ENCODE peak calls at places on chromosomes 6 and 20, in eight cellular contexts. G, N, Y, Q, C, K, R and I are unnamed samples.

GRCh38 chr20:46814366-46815232 is 80.0 kb upstream of the EYA2 start:
- DNase-seq in G (peak; percentile 72), N (peak; percentile 65), Y (peak; percentile 90), Q (no peak), C (no peak), K (peak; percentile 95), R (peak; percentile 62), I (peak; percentile 96)

GRCh38 chr6:18342223-18342622 is 44.9 kb upstream of the RNF144B start:
- DNase-seq in G (no peak), N (no peak), Y (no peak), Q (no peak), C (no peak), K (no peak), R (no peak), I (no peak)

GRCh38 chr6:21915707-21916399 is 322.3 kb downstream of the SOX4 start:
- DNase-seq in G (no peak), N (no peak), Y (no peak), Q (no peak), C (no peak), K (peak; percentile 57), R (no peak), I (peak; percentile 37)

GRCh38 chr6:35402136-35402855 is 49.8 kb upstream of the FANCE start:
- DNase-seq in G (peak; percentile 61), N (no peak), Y (peak; percentile 17), Q (no peak), C (peak; percentile 66), K (no peak), R (no peak), I (no peak)

GRCh38 chr6:32931211-32931610 is 9.6 kb downstream of the HLA-DMB start:
- DNase-seq in G (no peak), N (no peak), Y (no peak), Q (no peak), C (no peak), K (no peak), R (no peak), I (no peak)

GRCh38 chr6:38404355-38404754 is 235.4 kb downstream of the BTBD9 start:
- DNase-seq in G (no peak), N (no peak), Y (no peak), Q (no peak), C (no peak), K (no peak), R (no peak), I (no peak)

GRCh38 chr20:52242237-52243230 is 51.0 kb upstream of the ZFP64 start:
- DNase-seq in G (peak; percentile 56), N (peak; percentile 66), Y (peak; percentile 54), Q (peak; percentile 29), C (peak; percentile 63), K (peak; percentile 66), R (no peak), I (peak; percentile 85)

GRCh38 chr6:149363154-149363553 is 36.9 kb upstream of the SUMO4 start:
- DNase-seq in G (no peak), N (peak; percentile 51), Y (no peak), Q (no peak), C (no peak), K (no peak), R (peak; percentile 24), I (peak; percentile 73)

GRCh38 chr20:13784271-13784892 is 337 bp downstream of the ESF1 start:
- DNase-seq in G (no peak), N (no peak), Y (no peak), Q (peak; percentile 66), C (no peak), K (peak; percentile 25), R (no peak), I (no peak)

GRCh38 chr20:13995086-13995665 is at the start of gene MACROD2:
- DNase-seq in G (peak; percentile 99), N (peak; percentile 98), Y (peak; percentile 98), Q (peak; percentile 99), C (no peak), K (peak; percentile 98), R (peak; percentile 93), I (peak; percentile 99)

GRCh38 chr6:38728203-38728602 is 13.1 kb downstream of the DNAH8 start:
- DNase-seq in G (no peak), N (no peak), Y (no peak), Q (no peak), C (no peak), K (no peak), R (no peak), I (no peak)

GRCh38 chr6:15114061-15114460 is 131.8 kb upstream of the JARID2 start:
- DNase-seq in G (no peak), N (no peak), Y (no peak), Q (no peak), C (no peak), K (no peak), R (no peak), I (no peak)

GRCh38 chr6:78629154-78629721 is 238.1 kb upstream of the IRAK1BP1 start:
- DNase-seq in G (no peak), N (peak; percentile 72), Y (no peak), Q (peak; percentile 9), C (no peak), K (peak; percentile 71), R (no peak), I (no peak)
- TF ChIP-seq EZH2phosphoT487 in G (no peak), N (no peak), Y (no peak), Q (no peak), C (no peak), K (no peak), R (no peak), I (no peak)

GRCh38 chr20:63283397-63284082 is 9.4 kb upstream of the COL20A1 start:
- DNase-seq in G (no peak), N (no peak), Y (no peak), Q (no peak), C (no peak), K (no peak), R (no peak), I (no peak)

GRCh38 chr20:63282946-63283345 is 10.0 kb upstream of the COL20A1 start:
- DNase-seq in G (no peak), N (no peak), Y (no peak), Q (no peak), C (no peak), K (no peak), R (no peak), I (no peak)

GRCh38 chr20:63284981-63285524 is 7.9 kb upstream of the COL20A1 start:
- DNase-seq in G (no peak), N (no peak), Y (no peak), Q (no peak), C (no peak), K (no peak), R (no peak), I (no peak)

GRCh38 chr20:63284544-63284949 is 8.4 kb upstream of the COL20A1 start:
- DNase-seq in G (no peak), N (no peak), Y (no peak), Q (no peak), C (no peak), K (no peak), R (no peak), I (no peak)

DNA sequence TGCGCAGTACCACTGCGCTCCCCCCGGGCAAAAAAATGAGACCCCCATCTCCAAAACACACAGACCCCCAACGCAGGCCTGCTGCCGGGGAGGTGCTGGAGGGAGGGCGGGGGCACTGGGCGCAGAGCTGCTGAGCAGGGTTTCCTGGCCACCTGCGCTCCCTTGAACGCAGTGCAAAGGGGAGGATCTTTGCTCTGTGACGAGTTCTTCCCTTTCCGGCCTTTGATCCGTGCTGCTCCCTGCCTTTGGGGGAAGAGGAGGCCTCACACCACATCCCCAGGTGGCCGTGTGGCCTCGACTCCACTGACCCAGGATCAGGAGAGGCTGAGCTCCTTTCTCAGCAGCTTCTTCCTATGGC is 8.9 kb upstream of the COL20A1 start:
- DNase-seq in G (no peak), N (no peak), Y (no peak), Q (no peak), C (no peak), K (no peak), R (no peak), I (no peak)
- H4K20me1 ChIP-seq in G (no peaks in the 10 kb centered on the region), N (peaks cover 2% of the 10 kb centered on the region), Y (peaks cover 3% of the 10 kb centered on the region), Q (peaks cover 4% of the 10 kb centered on the region), C (no peaks in the 10 kb centered on the region), K (no peaks in the 10 kb centered on the region), R (no peaks in the 10 kb centered on the region), I (no peaks in the 10 kb centered on the region)

DNA sequence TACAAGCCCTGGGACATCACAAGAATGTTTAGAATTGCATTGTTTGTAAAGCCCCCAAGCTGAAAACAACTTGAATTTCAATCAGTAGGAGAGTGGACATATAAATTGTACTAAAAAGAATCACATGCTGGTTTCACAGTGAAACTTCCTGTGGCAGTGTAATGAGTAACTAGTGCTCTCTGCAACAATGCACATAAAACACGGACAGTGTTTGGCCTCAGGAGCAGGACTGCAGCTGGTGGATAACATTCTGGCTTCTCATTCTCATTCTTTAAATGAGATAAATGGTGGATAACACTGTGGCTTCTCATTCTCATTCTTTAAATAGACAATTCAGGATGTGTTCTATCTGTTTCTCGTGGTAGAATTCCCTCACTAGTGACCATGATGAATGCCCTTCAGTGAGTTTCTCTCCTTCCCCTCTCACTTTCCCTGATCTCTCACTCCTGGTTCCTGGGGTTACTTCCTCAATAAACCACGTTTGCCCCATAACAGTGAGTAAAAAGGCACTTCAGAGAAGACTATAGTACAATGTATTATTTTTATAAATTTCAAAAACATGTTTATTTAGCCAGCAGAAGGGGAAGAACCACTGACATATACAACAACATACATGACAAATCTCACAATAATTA is 59.9 kb downstream of the SLC22A2 start:
- DNase-seq in G (peak; percentile 46), N (no peak), Y (no peak), Q (no peak), C (no peak), K (no peak), R (no peak), I (peak; percentile 16)
- H3K27ac ChIP-seq in G (peak overlapping the region; percentile 58), N (no peak overlapping the region), Y (no peak overlapping the region), Q (no peak overlapping the region), C (no peak overlapping the region), K (no peak overlapping the region), R (no peak overlapping the region), I (no peak overlapping the region)

DNA sequence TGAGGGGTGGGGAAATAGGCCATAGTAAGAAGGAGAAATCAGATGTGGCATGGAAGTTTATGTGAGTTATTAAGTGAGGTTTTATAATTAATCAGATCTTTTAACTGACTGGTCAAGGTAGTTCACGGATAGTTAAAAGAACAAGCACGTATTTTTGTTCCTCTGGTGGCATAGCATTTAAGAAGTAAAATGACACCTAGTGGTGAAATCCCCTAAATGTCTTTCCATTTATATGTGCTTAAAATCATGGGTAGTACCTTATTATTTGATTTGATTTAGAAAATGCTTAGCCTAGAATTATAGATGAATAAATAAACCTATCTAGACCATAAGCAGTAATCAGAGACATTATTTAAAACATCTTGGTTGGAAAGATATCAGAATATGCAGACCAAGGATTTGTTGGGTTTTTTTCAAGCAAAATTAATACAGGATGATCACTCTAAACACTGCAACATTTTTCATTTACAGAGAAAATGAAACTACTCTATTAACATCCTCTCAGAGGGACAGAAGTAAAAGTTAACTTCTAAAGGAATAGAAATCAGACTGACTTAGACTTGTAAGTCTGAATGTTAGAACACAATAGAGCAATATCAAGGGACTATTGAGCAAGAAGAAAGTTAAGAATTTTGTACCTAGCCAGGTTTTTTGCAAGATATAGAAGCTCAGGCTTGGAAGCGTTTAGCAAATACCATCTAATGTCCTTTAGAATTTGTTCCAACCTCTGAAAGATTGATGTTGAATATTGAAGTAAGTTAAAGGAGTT is 81.1 kb downstream of the STXBP5 start:
- DNase-seq in G (peak; percentile 55), N (peak; percentile 68), Y (peak; percentile 31), Q (peak; percentile 43), C (peak; percentile 37), K (peak; percentile 69), R (peak; percentile 34), I (peak; percentile 68)
- TF ChIP-seq EZH2phosphoT487 in G (no peak), N (no peak), Y (no peak), Q (no peak), C (no peak), K (no peak), R (no peak), I (no peak)